ENCODE peak calls at places on chromosome 1, in nine cellular contexts. K is left cardiac atrium; P is esophagus squamous epithelium; E is left ventricle myocardium superior; T is caudate nucleus; A is iPS-NIHi11; R is RKO; W is naive thymus-derived CD4-positive, alpha-beta T cell; X is effector memory CD8-positive, alpha-beta T cell. D is an unnamed sample.

GRCh38 chr1:150895618-150896017 is 8.7 kb downstream of the CTXND2 start:
- DNase-seq in K (no peak), P (no peak), E (no peak), T (no peak), A (no peak), R (peak), W (no peak), X (no peak), D (no peak)

GRCh38 chr1:98325646-98326441 is 335.7 kb upstream of the SNX7 start:
- DNase-seq in K (peak), P (no peak), E (peak), T (no peak), A (no peak), R (peak), W (no peak), X (no peak), D (no peak)

GRCh38 chr1:226261818-226262217 is 38.4 kb downstream of the MIXL1 start:
- DNase-seq in K (no peak), P (no peak), E (no peak), T (no peak), A (no peak), R (no peak), W (no peak), X (no peak), D (no peak)

GRCh38 chr1:82059931-82060330 is 259.2 kb downstream of the ADGRL2 start:
- DNase-seq in K (no peak), P (no peak), E (no peak), T (no peak), A (no peak), R (no peak), W (no peak), X (no peak), D (no peak)

GRCh38 chr1:12407050-12407961 is 177.5 kb downstream of the VPS13D start:
- DNase-seq in K (no peak), P (no peak), E (no peak), T (no peak), A (no peak), R (no peak), W (no peak), X (peak), D (no peak)

GRCh38 chr1:173220157-173220556 is 13.0 kb upstream of the TNFSF4 start:
- DNase-seq in K (no peak), P (no peak), E (no peak), T (no peak), A (no peak), R (no peak), W (no peak), X (no peak), D (no peak)

GRCh38 chr1:53737648-53738204 is 1.2 kb downstream of the GLIS1 start:
- DNase-seq in K (no peak), P (no peak), E (peak), T (no peak), A (peak), R (no peak), W (peak), X (no peak), D (peak)

GRCh38 chr1:118914379-118915161 is 73.6 kb downstream of the TBX15 start:
- DNase-seq in K (no peak), P (no peak), E (no peak), T (no peak), A (no peak), R (no peak), W (no peak), X (no peak), D (no peak)

GRCh38 chr1:89953929-89954328 is 41.0 kb upstream of the ZNF326 start:
- DNase-seq in K (no peak), P (no peak), E (no peak), T (no peak), A (no peak), R (no peak), W (no peak), X (no peak), D (no peak)

D was measured in neural crest cell.